ENCODE peak calls at places on chromosome 12, in nine cellular contexts. G, B, L, M, O, W, T, Y and F are unnamed samples.

GRCh38 chr12:104567832-104568490 is 111.2 kb downstream of the CHST11 start:
- DNase-seq in M (peak), G (no peak), Y (peak), O (no peak), L (no peak), W (no peak), B (no peak), T (no peak), F (no peak)

GRCh38 chr12:127273621-127274020 is 993.3 kb upstream of the TMEM132C start:
- DNase-seq in Y (no peak), G (no peak), L (no peak), B (no peak), W (peak), T (no peak), O (no peak), M (no peak), F (no peak)

GRCh38 chr12:57118711-57119271 is 7.6 kb upstream of the STAT6 start:
- DNase-seq in M (no peak), O (no peak), W (peak), L (no peak), G (no peak), B (no peak), Y (no peak), T (no peak), F (no peak)

GRCh38 chr12:57124259-57124877 is 3.9 kb upstream of the LRP1 start:
- DNase-seq in T (peak), B (peak), L (peak), Y (peak), O (peak), G (no peak), M (no peak), W (peak), F (peak)

GRCh38 chr12:65642006-65642695 is 182.1 kb upstream of the HMGA2 start:
- DNase-seq in L (no peak), M (no peak), O (no peak), T (no peak), Y (no peak), G (no peak), W (peak), B (no peak), F (no peak)

GRCh38 chr12:119687344-119687865 is 19.5 kb downstream of the PRKAB1 start:
- DNase-seq in O (no peak), B (no peak), G (no peak), Y (no peak), T (no peak), M (no peak), L (no peak), W (no peak), F (no peak)

GRCh38 chr12:94717656-94718055 is 67.3 kb upstream of the TMCC3 start:
- DNase-seq in T (no peak), L (no peak), M (no peak), W (peak), O (no peak), B (no peak), G (no peak), Y (no peak), F (no peak)

GRCh38 chr12:76020731-76021672 is 10.6 kb downstream of the PHLDA1 start:
- DNase-seq in G (peak), B (peak), T (peak), Y (peak), O (no peak), L (no peak), W (peak), M (no peak), F (no peak)

GRCh38 chr12:132311201-132311915 is 18.0 kb downstream of the GALNT9 start:
- DNase-seq in W (no peak), G (no peak), T (no peak), M (no peak), B (no peak), O (no peak), L (peak), Y (no peak), F (no peak)

GRCh38 chr12:105970885-105971284 is 167.9 kb downstream of the NUAK1 start:
- DNase-seq in T (no peak), O (no peak), Y (no peak), G (no peak), L (no peak), W (peak), B (no peak), M (no peak), F (no peak)

GRCh38 chr12:116318738-116319050 is 41.2 kb upstream of the MED13L start:
- DNase-seq in L (no peak), M (no peak), G (no peak), T (no peak), B (no peak), Y (no peak), W (peak), O (no peak), F (no peak)

GRCh38 chr12:93819048-93819491 is 141.9 kb downstream of the CRADD start:
- DNase-seq in B (no peak), L (peak), O (no peak), G (peak), T (peak), Y (peak), M (no peak), W (peak), F (no peak)

GRCh38 chr12:70366581-70367267 is 634 bp downstream of the KCNMB4 start:
- DNase-seq in G (peak), O (peak), T (peak), Y (peak), L (peak), B (peak), W (peak), M (no peak), F (peak)

GRCh38 chr12:2372735-2373134 is 319.9 kb downstream of the CACNA1C start:
- DNase-seq in B (no peak), O (no peak), G (no peak), Y (no peak), W (no peak), T (no peak), L (no peak), M (no peak), F (no peak)

GRCh38 chr12:107622005-107622404 is 63.6 kb upstream of the PWP1 start:
- DNase-seq in G (no peak), L (no peak), O (peak), B (no peak), T (no peak), Y (peak), M (no peak), W (peak), F (no peak)

GRCh38 chr12:107304588-107305532 is 211.5 kb upstream of the CRY1 start:
- DNase-seq in W (peak), M (no peak), L (no peak), Y (no peak), T (no peak), O (no peak), B (no peak), G (no peak), F (no peak)

GRCh38 chr12:66066071-66066928 is 64.2 kb downstream of the LLPH start:
- DNase-seq in O (no peak), B (no peak), M (no peak), T (no peak), L (no peak), G (peak), W (no peak), Y (peak), F (no peak)

GRCh38 chr12:96170328-96170727 is 23.8 kb upstream of the ELK3 start:
- DNase-seq in G (no peak), L (no peak), Y (no peak), T (no peak), O (no peak), W (no peak), B (no peak), M (no peak), F (no peak)

DNA sequence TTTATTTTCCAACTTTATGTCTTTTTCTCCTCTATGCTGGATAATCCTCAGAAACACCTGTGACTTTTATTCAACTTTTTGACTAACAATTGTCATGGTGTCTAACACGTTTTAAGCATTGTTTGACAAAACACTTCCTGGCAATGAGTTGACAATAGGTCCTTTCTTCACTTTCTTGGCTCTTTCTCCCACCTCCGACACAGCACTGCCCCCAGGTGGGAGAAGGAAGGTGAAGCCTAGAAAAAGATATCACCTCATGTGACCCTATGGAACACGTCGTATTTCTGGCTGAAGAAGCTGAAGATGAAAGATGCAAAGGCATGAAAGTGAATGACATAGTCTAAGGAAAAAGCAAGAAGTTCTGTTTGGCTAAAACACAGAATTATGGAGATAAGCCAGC is 430.0 kb downstream of the ETNK1 start:
- DNase-seq in M (no peak), T (no peak), W (peak), Y (peak), G (no peak), L (no peak), B (no peak), O (peak), F (no peak)
- TF ChIP-seq CTCF in M (no peak), T (no peak), W (peak), Y (peak), G (peak), L (no peak), B (no peak), O (peak), F (no peak)

GRCh38 chr12:90163975-90164374 is 455.3 kb upstream of the ATP2B1 start:
- DNase-seq in Y (no peak), T (no peak), B (no peak), M (no peak), G (no peak), L (no peak), W (no peak), O (peak), F (no peak)
- TF ChIP-seq CTCF in Y (no peak), T (no peak), B (no peak), M (no peak), G (no peak), L (no peak), W (no peak), O (no peak), F (no peak)

GRCh38 chr12:46131729-46132128 is 137.1 kb downstream of the SLC38A1 start:
- DNase-seq in G (no peak), M (no peak), L (no peak), W (peak), O (no peak), B (no peak), T (no peak), Y (no peak), F (no peak)
- TF ChIP-seq CTCF in G (no peak), M (no peak), L (no peak), W (no peak), O (no peak), B (no peak), T (no peak), Y (no peak), F (no peak)

GRCh38 chr12:67649165-67650126 is 901 bp downstream of the DYRK2 start:
- DNase-seq in W (no peak), B (peak), G (no peak), M (no peak), O (peak), Y (no peak), L (peak), T (peak), F (peak)

GRCh38 chr12:67650528-67651379 is 2.2 kb downstream of the DYRK2 start:
- DNase-seq in T (peak), W (no peak), G (no peak), Y (no peak), B (no peak), M (no peak), L (peak), O (no peak), F (no peak)

GRCh38 chr12:67648306-67649164 is at the start of gene DYRK2:
- DNase-seq in O (peak), G (no peak), T (peak), W (peak), M (no peak), L (peak), B (peak), Y (peak), F (peak)

GRCh38 chr12:67650127-67650495 is 1.6 kb downstream of the DYRK2 start:
- DNase-seq in L (peak), T (peak), O (no peak), M (no peak), Y (no peak), W (no peak), B (no peak), G (no peak), F (peak)

GRCh38 chr12:67651380-67651695 is 2.8 kb downstream of the DYRK2 start:
- DNase-seq in Y (peak), T (no peak), M (no peak), L (no peak), G (no peak), B (peak), O (no peak), W (peak), F (no peak)
- TF ChIP-seq CTCF in Y (peak), T (no peak), M (no peak), L (peak), G (peak), B (no peak), O (no peak), W (no peak), F (no peak)

DNA sequence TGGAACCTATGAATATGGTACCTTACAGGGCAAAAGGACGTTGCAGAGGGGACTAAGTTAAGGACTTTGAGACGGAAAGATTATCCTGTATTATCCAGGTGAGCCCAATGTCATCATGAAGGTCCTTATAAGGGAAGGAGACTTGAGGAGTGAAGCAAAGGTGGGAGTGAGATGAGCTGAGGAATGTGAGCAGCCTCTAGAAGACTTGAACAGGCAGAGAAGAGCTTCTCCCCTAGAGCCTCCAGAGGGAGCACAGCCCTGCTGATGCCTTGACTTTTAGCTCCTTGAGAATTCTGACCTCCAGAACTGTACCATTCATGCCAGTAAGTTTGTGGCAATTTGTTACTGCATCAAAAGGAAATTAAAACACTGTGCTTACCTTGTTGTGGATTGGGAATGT is 41.8 kb upstream of the DCD start:
- DNase-seq in G (no peak), M (no peak), B (no peak), T (no peak), O (peak), Y (peak), W (no peak), L (no peak), F (no peak)
- TF ChIP-seq CTCF in G (peak), M (peak), B (no peak), T (no peak), O (no peak), Y (no peak), W (peak), L (no peak), F (no peak)